ENCODE peak calls at places on chromosomes 1 and 21, in four cellular contexts. P is HAP-1; A is prostate gland; E is CD8-positive, alpha-beta T cell. T is an unnamed sample.

GRCh38 chr1:50735443-50735842 is 224.6 kb downstream of the FAF1 start:
- DNase-seq in P (no peak), A (no peak), E (no peak), T (no peak)

GRCh38 chr1:13820456-13820855 is 120.5 kb downstream of the PRDM2 start:
- DNase-seq in P (no peak), A (no peak), E (no peak), T (no peak)

GRCh38 chr1:63411081-63411480 is 43.7 kb downstream of the ALG6 start:
- DNase-seq in P (no peak), A (no peak), E (no peak), T (no peak)

GRCh38 chr1:193406901-193407300 is 220.5 kb upstream of the B3GALT2 start:
- DNase-seq in P (no peak), A (no peak), E (no peak), T (no peak)

GRCh38 chr1:119275930-119276215 is 92.7 kb upstream of the HAO2 start:
- DNase-seq in P (no peak), A (no peak), E (no peak), T (no peak)

GRCh38 chr21:41895643-41896493 is 16.7 kb upstream of the PRDM15 start:
- DNase-seq in P (no peak), A (no peak), E (peak; percentile 43), T (no peak)

GRCh38 chr1:97581614-97582051 is 339.2 kb downstream of the DPYD start:
- DNase-seq in P (no peak), A (no peak), E (no peak), T (no peak)

GRCh38 chr1:179973198-179974114 is 18.8 kb downstream of the CEP350 start:
- DNase-seq in P (no peak), A (no peak), E (no peak), T (no peak)

GRCh38 chr1:96416111-96416595 is 305.4 kb upstream of the PTBP2 start:
- DNase-seq in P (no peak), A (no peak), E (no peak), T (no peak)

GRCh38 chr1:145997156-145998023 is 1.0 kb upstream of the TXNIP start:
- DNase-seq in P (no peak), A (peak; percentile 56), E (peak; percentile 53), T (peak; percentile 35)

GRCh38 chr1:63968663-63969460 is 195.0 kb downstream of the ROR1 start:
- DNase-seq in P (no peak), A (no peak), E (no peak), T (no peak)

GRCh38 chr1:239816090-239816812 is 275.4 kb upstream of the FMN2 start:
- DNase-seq in P (peak; percentile 21), A (no peak), E (no peak), T (no peak)

GRCh38 chr1:185551008-185551407 is 183.2 kb upstream of the HMCN1 start:
- DNase-seq in P (no peak), A (no peak), E (no peak), T (no peak)

GRCh38 chr1:195721210-195721971 is 886.8 kb downstream of the KCNT2 start:
- DNase-seq in P (no peak), A (no peak), E (no peak), T (no peak)

GRCh38 chr1:11594222-11594621 is 60.0 kb downstream of the FBXO2 start:
- DNase-seq in P (no peak), A (no peak), E (no peak), T (no peak)

GRCh38 chr1:18536943-18537342 is 56.2 kb downstream of the KLHDC7A start:
- DNase-seq in P (no peak), A (no peak), E (no peak), T (no peak)

GRCh38 chr21:15627823-15628222 is 102.0 kb upstream of the USP25 start:
- DNase-seq in P (no peak), A (no peak), E (no peak), T (no peak)

GRCh38 chr1:110200666-110201065 is 9.4 kb upstream of the KCNC4 start:
- DNase-seq in P (no peak), A (no peak), E (no peak), T (no peak)

GRCh38 chr1:186670965-186671486 is 9.2 kb downstream of the PTGS2 start:
- DNase-seq in P (no peak), A (no peak), E (no peak), T (no peak)

GRCh38 chr1:116906812-116907211 is 2.9 kb upstream of the PTGFRN start:
- DNase-seq in P (no peak), A (no peak), E (no peak), T (no peak)

GRCh38 chr1:220451541-220451940 is 76.4 kb upstream of the MARK1 start:
- DNase-seq in P (no peak), A (no peak), E (no peak), T (no peak)

GRCh38 chr1:151831605-151832004 is at the start of gene RORC:
- DNase-seq in P (no peak), A (peak; percentile 83), E (no peak), T (peak; percentile 89)

GRCh38 chr1:66598670-66599069 is 64.7 kb downstream of the SGIP1 start:
- DNase-seq in P (no peak), A (no peak), E (no peak), T (no peak)

GRCh38 chr1:19209439-19209989 is 552 bp downstream of the UBR4 start:
- DNase-seq in P (peak; percentile 45), A (peak; percentile 14), E (peak; percentile 6), T (no peak)

GRCh38 chr1:41547336-41547735 is 62.9 kb upstream of the EDN2 start:
- DNase-seq in P (no peak), A (no peak), E (no peak), T (no peak)

GRCh38 chr1:46274224-46275029 is 26.9 kb downstream of the RAD54L start:
- DNase-seq in P (no peak), A (no peak), E (no peak), T (no peak)

GRCh38 chr1:33165209-33165608 is 16.6 kb downstream of the TRIM62 start:
- DNase-seq in P (peak; percentile 42), A (no peak), E (no peak), T (no peak)

GRCh38 chr1:61782771-61783170 is 40.5 kb downstream of the PATJ start:
- DNase-seq in P (no peak), A (no peak), E (peak; percentile 46), T (no peak)

DNA sequence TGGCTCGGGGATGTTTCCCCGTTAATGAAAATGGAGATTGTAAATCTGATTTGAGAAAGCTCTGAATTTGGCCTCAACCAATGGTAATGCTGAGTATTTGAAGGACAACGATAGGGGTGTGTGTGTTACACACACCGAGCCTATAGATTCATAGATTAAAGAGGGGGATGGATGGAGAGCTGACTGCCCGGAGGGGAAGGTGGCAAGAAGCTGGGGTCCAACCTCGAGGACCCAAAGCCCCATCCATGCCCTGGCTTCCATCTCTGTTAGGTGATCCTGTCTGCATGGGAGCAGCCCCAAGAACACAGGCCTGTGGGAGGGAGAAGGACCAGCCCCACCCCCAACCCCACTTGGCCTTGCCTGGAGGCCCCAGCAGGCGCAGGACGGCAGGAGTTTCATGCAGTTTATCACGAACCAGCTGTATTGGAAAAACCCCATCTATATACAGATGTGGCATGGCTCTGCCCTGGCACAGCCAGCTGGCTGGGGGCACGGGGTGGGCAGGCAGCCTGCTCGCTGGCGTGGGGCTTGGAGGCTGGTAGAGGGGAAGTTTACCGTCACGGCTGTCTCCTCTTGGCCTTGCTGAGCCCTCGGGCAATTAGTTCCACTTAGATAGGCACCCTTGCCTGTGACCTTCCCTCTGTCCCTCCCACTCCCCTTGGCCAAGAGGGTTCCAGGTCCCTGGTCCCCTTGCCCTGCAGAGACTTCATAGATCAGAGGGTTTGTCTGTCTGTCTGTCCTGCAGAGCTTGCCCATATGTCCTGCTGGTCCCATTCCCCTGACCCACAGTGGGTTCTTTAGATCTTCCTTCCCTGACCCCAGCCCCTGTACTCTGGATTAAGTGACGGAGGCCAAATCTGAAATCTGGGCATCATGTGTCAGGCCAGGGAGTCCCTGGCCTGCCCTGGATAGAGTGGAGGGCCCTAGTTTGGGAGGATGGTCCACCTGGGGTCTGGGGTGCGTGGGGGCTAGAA is 3.0 kb downstream of the HSPB7 start:
- DNase-seq in P (peak; percentile 58), A (no peak), E (no peak), T (peak; percentile 62)
- H3K4me1 ChIP-seq in P (peaks cover 9% of the 10 kb centered on the region), A (peaks cover 7% of the 10 kb centered on the region), E (peaks cover 5% of the 10 kb centered on the region), T (no peaks in the 10 kb centered on the region)

GRCh38 chr1:23556661-23557470 is 2.4 kb downstream of the ID3 start:
- DNase-seq in P (peak; percentile 32), A (no peak), E (no peak), T (peak; percentile 36)
- H3K4me1 ChIP-seq in P (peaks cover 55% of the 10 kb centered on the region), A (peaks cover 8% of the 10 kb centered on the region), E (peaks cover 52% of the 10 kb centered on the region), T (peaks cover 15% of the 10 kb centered on the region)

GRCh38 chr1:94942171-94943128 is 15.5 kb upstream of the CNN3 start:
- DNase-seq in P (no peak), A (no peak), E (no peak), T (no peak)

GRCh38 chr1:94936861-94937620 is 10.1 kb upstream of the CNN3 start:
- DNase-seq in P (peak; percentile 61), A (no peak), E (no peak), T (no peak)

GRCh38 chr1:94935476-94935875 is 8.6 kb upstream of the CNN3 start:
- DNase-seq in P (no peak), A (no peak), E (no peak), T (no peak)

GRCh38 chr1:94937820-94938219 is 10.9 kb upstream of the CNN3 start:
- DNase-seq in P (no peak), A (no peak), E (no peak), T (no peak)

DNA sequence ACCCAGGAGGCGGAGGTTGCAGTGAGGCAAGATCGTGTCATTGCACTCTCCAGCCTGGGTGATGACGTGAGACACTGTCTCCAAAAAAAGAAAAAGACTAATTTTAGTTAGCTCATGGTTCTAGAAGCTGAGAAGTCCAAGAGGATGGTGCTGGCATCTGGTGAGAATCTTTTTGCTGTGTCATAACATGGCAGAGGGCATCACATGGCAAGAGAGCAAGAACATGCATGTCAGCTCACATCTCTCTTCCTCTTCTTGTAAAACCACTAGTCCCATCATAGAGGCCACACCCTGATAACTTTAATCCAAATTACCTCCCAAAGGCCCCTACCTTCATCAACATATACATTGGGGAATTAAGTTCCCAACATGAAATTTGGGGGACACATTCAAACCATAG is 13.8 kb upstream of the CNN3 start:
- DNase-seq in P (no peak), A (no peak), E (no peak), T (no peak)
- H3K4me1 ChIP-seq in P (peaks cover 39% of the 10 kb centered on the region), A (no peaks in the 10 kb centered on the region), E (no peaks in the 10 kb centered on the region), T (peaks cover 16% of the 10 kb centered on the region)

GRCh38 chr1:91862120-91862519 is 23.8 kb downstream of the TGFBR3 start:
- DNase-seq in P (no peak), A (no peak), E (no peak), T (no peak)

GRCh38 chr1:91870322-91870721 is 15.6 kb downstream of the TGFBR3 start:
- DNase-seq in P (no peak), A (no peak), E (no peak), T (no peak)

GRCh38 chr1:91864017-91864700 is 21.8 kb downstream of the TGFBR3 start:
- DNase-seq in P (peak; percentile 63), A (peak; percentile 57), E (no peak), T (no peak)

GRCh38 chr1:91863498-91863897 is 22.5 kb downstream of the TGFBR3 start:
- DNase-seq in P (no peak), A (no peak), E (no peak), T (no peak)

DNA sequence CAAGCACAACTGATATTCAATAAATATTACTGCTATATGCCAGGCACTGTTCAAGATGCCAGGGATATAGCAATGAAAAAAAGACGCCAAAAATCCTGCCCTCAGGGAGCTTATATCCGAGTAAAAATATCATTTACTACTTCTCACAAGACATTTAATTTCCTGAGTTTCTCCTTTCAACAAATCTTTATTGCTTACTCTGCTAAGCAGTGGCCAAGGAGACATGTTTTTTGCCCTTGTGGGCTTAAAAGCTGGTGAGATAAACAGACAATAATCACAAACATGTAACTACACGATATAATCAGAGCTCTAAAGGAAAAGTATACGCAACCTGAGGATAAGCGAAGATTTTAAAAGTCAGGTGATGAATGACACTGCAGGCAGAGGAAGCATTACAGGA is 19.5 kb downstream of the TGFBR3 start:
- DNase-seq in P (no peak), A (no peak), E (no peak), T (no peak)
- H3K4me1 ChIP-seq in P (peaks cover 12% of the 10 kb centered on the region), A (no peaks in the 10 kb centered on the region), E (peaks cover 13% of the 10 kb centered on the region), T (no peaks in the 10 kb centered on the region)